ENCODE peak calls at places on chromosomes 6 and 20, in ten cellular contexts. Q, T, O, M, A, K, R, D, Z and W are unnamed samples.

GRCh38 chr6:118708736-118709135 is 57.3 kb upstream of the CEP85L start:
- DNase-seq in Q (no peak), T (no peak), O (no peak), M (no peak), A (no peak), K (no peak), R (no peak), D (no peak), Z (no peak), W (no peak)

GRCh38 chr20:13638162-13638495 is 603 bp downstream of the TASP1 start:
- DNase-seq in Q (no peak), T (peak), O (no peak), M (no peak), A (no peak), K (no peak), R (no peak), D (no peak), Z (no peak), W (peak)

GRCh38 chr20:672975-673604 is 2.5 kb downstream of the SCRT2 start:
- DNase-seq in Q (no peak), T (peak), O (no peak), M (no peak), A (no peak), K (no peak), R (no peak), D (no peak), Z (peak), W (peak)

GRCh38 chr20:47970282-47970903 is 185.1 kb upstream of the SULF2 start:
- DNase-seq in Q (no peak), T (peak), O (no peak), M (no peak), A (no peak), K (no peak), R (no peak), D (no peak), Z (peak), W (no peak)

GRCh38 chr6:85357651-85358050 is 92.2 kb upstream of the NT5E start:
- DNase-seq in Q (no peak), T (no peak), O (no peak), M (no peak), A (no peak), K (no peak), R (no peak), D (no peak), Z (no peak), W (no peak)

GRCh38 chr20:59434950-59435349 is 134.5 kb downstream of the EDN3 start:
- DNase-seq in Q (no peak), T (no peak), O (no peak), M (no peak), A (no peak), K (no peak), R (no peak), D (no peak), Z (no peak), W (no peak)

GRCh38 chr6:26155066-26155925 is 68.1 kb downstream of the HFE start:
- DNase-seq in Q (no peak), T (no peak), O (no peak), M (no peak), A (peak), K (peak), R (no peak), D (peak), Z (peak), W (peak)

GRCh38 chr6:155216312-155217028 is 47.3 kb upstream of the CLDN20 start:
- DNase-seq in Q (no peak), T (no peak), O (peak), M (no peak), A (no peak), K (peak), R (peak), D (no peak), Z (peak), W (no peak)

GRCh38 chr20:4904127-4904860 is 97.0 kb downstream of the SLC23A2 start:
- DNase-seq in Q (no peak), T (no peak), O (no peak), M (no peak), A (no peak), K (no peak), R (no peak), D (no peak), Z (no peak), W (no peak)

GRCh38 chr6:110255356-110255755 is 75.1 kb downstream of the CDC40 start:
- DNase-seq in Q (no peak), T (no peak), O (no peak), M (no peak), A (no peak), K (no peak), R (peak), D (no peak), Z (peak), W (peak)

GRCh38 chr6:70210462-70210861 is 92.4 kb downstream of the COL9A1 start:
- DNase-seq in Q (no peak), T (peak), O (no peak), M (no peak), A (no peak), K (no peak), R (no peak), D (no peak), Z (no peak), W (peak)

GRCh38 chr20:10789386-10789785 is 115.6 kb upstream of the JAG1 start:
- DNase-seq in Q (no peak), T (no peak), O (no peak), M (no peak), A (no peak), K (no peak), R (no peak), D (no peak), Z (no peak), W (peak)

GRCh38 chr20:47600967-47601547 is 99.4 kb downstream of the NCOA3 start:
- DNase-seq in Q (no peak), T (no peak), O (no peak), M (no peak), A (no peak), K (no peak), R (no peak), D (no peak), Z (no peak), W (peak)

GRCh38 chr20:48845000-48845399 is 17.2 kb upstream of the PREX1 start:
- DNase-seq in Q (no peak), T (no peak), O (no peak), M (no peak), A (no peak), K (no peak), R (no peak), D (no peak), Z (no peak), W (no peak)